ENCODE peak calls at places on chromosome 2, in ten cellular contexts. F, L, A, N, H, S, P, X, Z and G are unnamed samples.

GRCh38 chr2:233464056-233464455 is 102.5 kb downstream of the USP40 start:
- DNase-seq in H (no peak), P (no peak), N (no peak), F (no peak), X (no peak), S (peak; percentile 62), Z (no peak), L (no peak), A (no peak), G (no peak)

GRCh38 chr2:10022886-10023662 is 20.3 kb upstream of the KLF11 start:
- DNase-seq in Z (no peak), A (no peak), X (no peak), S (peak; percentile 54), N (no peak), P (no peak), L (no peak), H (no peak), F (no peak), G (no peak)

GRCh38 chr2:171553858-171554257 is 31.6 kb downstream of the CYBRD1 start:
- DNase-seq in Z (no peak), H (no peak), F (no peak), L (no peak), S (no peak), P (peak; percentile 74), X (no peak), A (peak; percentile 7), N (no peak), G (peak; percentile 90)

GRCh38 chr2:201942525-201942924 is 91.1 kb upstream of the FZD7 start:
- DNase-seq in H (no peak), P (no peak), S (no peak), F (no peak), N (no peak), L (no peak), A (no peak), Z (no peak), X (no peak), G (no peak)

GRCh38 chr2:227430644-227431043 is 41.3 kb upstream of the AGFG1 start:
- DNase-seq in N (no peak), A (no peak), Z (no peak), H (peak; percentile 64), F (no peak), L (no peak), X (no peak), P (no peak), S (no peak), G (no peak)

GRCh38 chr2:141529674-141530073 is 601.1 kb downstream of the LRP1B start:
- DNase-seq in A (no peak), Z (no peak), L (no peak), S (no peak), X (no peak), P (no peak), N (no peak), H (no peak), F (no peak), G (no peak)

GRCh38 chr2:230824406-230824978 is 40.2 kb upstream of the ITM2C start:
- DNase-seq in Z (peak; percentile 52), S (no peak), L (peak; percentile 55), X (peak; percentile 89), N (no peak), H (peak; percentile 88), A (peak; percentile 34), F (no peak), P (peak; percentile 58), G (peak; percentile 54)

GRCh38 chr2:227415538-227416424 is 28.0 kb upstream of the SCYGR1 start:
- DNase-seq in Z (no peak), H (peak; percentile 92), L (no peak), X (no peak), A (no peak), N (peak; percentile 53), S (peak; percentile 87), P (no peak), F (no peak), G (no peak)

GRCh38 chr2:241843321-241844065 is 15.2 kb downstream of the PDCD1 start:
- DNase-seq in P (no peak), H (no peak), L (peak; percentile 31), N (no peak), F (no peak), S (peak; percentile 79), Z (no peak), X (no peak), A (no peak), G (no peak)

GRCh38 chr2:223901311-223901710 is 43.8 kb downstream of the WDFY1 start:
- DNase-seq in S (no peak), A (no peak), P (no peak), H (no peak), L (no peak), F (no peak), N (no peak), Z (no peak), X (no peak), G (no peak)

GRCh38 chr2:165238295-165238694 is 919 bp upstream of the SCN2A start:
- DNase-seq in Z (no peak), X (peak; percentile 38), H (peak; percentile 38), P (no peak), L (no peak), N (no peak), A (no peak), S (no peak), F (no peak), G (no peak)

GRCh38 chr2:173715483-173715882 is 249.7 kb downstream of the SP3 start:
- DNase-seq in X (no peak), P (no peak), H (no peak), Z (no peak), L (no peak), F (no peak), S (no peak), A (no peak), N (no peak), G (no peak)

GRCh38 chr2:54401592-54401991 is 54.5 kb upstream of the SPTBN1 start:
- DNase-seq in X (no peak), F (no peak), L (no peak), N (no peak), Z (no peak), P (no peak), S (no peak), A (no peak), H (no peak), G (no peak)

GRCh38 chr2:20186078-20186854 is 38.7 kb downstream of the SDC1 start:
- DNase-seq in L (no peak), H (peak; percentile 40), Z (no peak), A (no peak), P (peak; percentile 82), F (no peak), S (no peak), N (no peak), X (no peak), G (no peak)

GRCh38 chr2:209719034-209719433 is 52.6 kb upstream of the UNC80 start:
- DNase-seq in N (no peak), P (no peak), F (no peak), A (no peak), H (no peak), S (no peak), X (no peak), L (no peak), Z (no peak), G (no peak)